ENCODE peak calls at places on chromosomes 1 and 21, in eight cellular contexts. A is activated effector memory CD4-positive, alpha-beta T cell treated with anti-CD3 and anti-CD28 coated beads, Interleukin-2, amount 50 U/mL, for 16 hours; Q is effector memory CD4-positive, alpha-beta T cell; C is CMK; P is A549; Y is RPMI7951; B is stimulated activated CD4-positive, alpha-beta T cell treated with anti-CD3 and anti-CD28 coated beads, Interleukin-4, amount 100 ng/mL, for 24 hours; N is GDM1. M is an unnamed sample.
A peak's percentile ranks its signal among the peaks of the same experiment; 100 is the strongest.

GRCh38 chr1:6281511-6282402 is 20.9 kb upstream of the GPR153 start:
- DNase-seq in A (no peak), Q (no peak), C (no peak), P (no peak), Y (no peak), B (no peak), N (no peak), M (no peak)

GRCh38 chr21:42222386-42222785 is 3.4 kb downstream of the ABCG1 start:
- DNase-seq in A (no peak), Q (no peak), C (no peak), P (no peak), Y (no peak), B (no peak), N (no peak), M (no peak)

GRCh38 chr1:74578101-74578500 is 65.7 kb upstream of the LRRC53 start:
- DNase-seq in A (no peak), Q (no peak), C (no peak), P (no peak), Y (no peak), B (no peak), N (no peak), M (no peak)

GRCh38 chr1:227910506-227910905 is 37.2 kb downstream of the WNT9A start:
- DNase-seq in A (no peak), Q (no peak), C (no peak), P (no peak), Y (no peak), B (no peak), N (no peak), M (no peak)

GRCh38 chr21:32065654-32066053 is 192.8 kb downstream of the HUNK start:
- DNase-seq in A (no peak), Q (no peak), C (no peak), P (no peak), Y (no peak), B (no peak), N (no peak), M (no peak)

GRCh38 chr1:153277852-153278251 is 18.4 kb downstream of the LORICRIN start:
- DNase-seq in A (peak; percentile 79), Q (no peak), C (no peak), P (peak; percentile 43), Y (no peak), B (peak; percentile 43), N (no peak), M (no peak)

GRCh38 chr1:60867782-60868181 is 214.6 kb upstream of the NFIA start:
- DNase-seq in A (no peak), Q (no peak), C (no peak), P (no peak), Y (no peak), B (no peak), N (no peak), M (no peak)

GRCh38 chr1:224726783-224727182 is 110.7 kb downstream of the CNIH3 start:
- DNase-seq in A (no peak), Q (no peak), C (no peak), P (no peak), Y (peak; percentile 94), B (no peak), N (no peak), M (no peak)

GRCh38 chr21:17370263-17370662 is 142.6 kb upstream of the CXADR start:
- DNase-seq in A (no peak), Q (no peak), C (no peak), P (no peak), Y (no peak), B (no peak), N (no peak), M (no peak)

GRCh38 chr1:177969825-177970371 is at the start of gene SEC16B:
- DNase-seq in A (no peak), Q (no peak), C (no peak), P (peak; percentile 80), Y (no peak), B (no peak), N (no peak), M (no peak)

GRCh38 chr21:34545079-34545884 is 33.3 kb upstream of the KCNE1 start:
- DNase-seq in A (no peak), Q (no peak), C (peak; percentile 25), P (peak; percentile 31), Y (peak; percentile 73), B (no peak), N (peak; percentile 70), M (no peak)

GRCh38 chr1:208149776-208150514 is 94.2 kb downstream of the PLXNA2 start:
- DNase-seq in A (no peak), Q (no peak), C (no peak), P (peak; percentile 6), Y (no peak), B (no peak), N (no peak), M (no peak)

GRCh38 chr1:37629726-37630425 is 4.8 kb downstream of the RSPO1 start:
- DNase-seq in A (no peak), Q (no peak), C (no peak), P (no peak), Y (no peak), B (no peak), N (no peak), M (no peak)